ENCODE peak calls at places on chromosomes 5 and 9, in four cellular contexts. N, E, S and X are unnamed samples.

GRCh38 chr5:40679998-40680681 is 425 bp downstream of the PTGER4 start:
- DNase-seq in N (no peak), E (no peak), S (no peak), X (peak; percentile 29)

GRCh38 chr9:71308454-71308853 is 187.0 kb upstream of the TRPM3 start:
- DNase-seq in N (no peak), E (no peak), S (no peak), X (no peak)

GRCh38 chr9:70352802-70353201 is 61.7 kb downstream of the KLF9 start:
- DNase-seq in N (peak; percentile 35), E (no peak), S (no peak), X (no peak)

GRCh38 chr9:115847245-115847644 is 306.3 kb upstream of the PAPPA start:
- DNase-seq in N (peak; percentile 83), E (no peak), S (no peak), X (no peak)

GRCh38 chr9:113233146-113233545 is 11.8 kb downstream of the SLC31A1 start:
- DNase-seq in N (no peak), E (no peak), S (no peak), X (no peak)

GRCh38 chr5:14810941-14811573 is 60.5 kb downstream of the ANKH start:
- DNase-seq in N (no peak), E (no peak), S (no peak), X (no peak)

GRCh38 chr5:134248271-134248670 is 22.4 kb upstream of the PPP2CA start:
- DNase-seq in N (peak; percentile 51), E (no peak), S (no peak), X (no peak)

GRCh38 chr9:18720691-18721090 is 246.7 kb downstream of the ADAMTSL1 start:
- DNase-seq in N (peak; percentile 93), E (no peak), S (no peak), X (no peak)

GRCh38 chr5:20469792-20470191 is 481.8 kb upstream of the CDH18 start:
- DNase-seq in N (no peak), E (no peak), S (no peak), X (no peak)

GRCh38 chr5:133746834-133747233 is 134.5 kb upstream of the FSTL4 start:
- DNase-seq in N (peak; percentile 3), E (peak; percentile 73), S (no peak), X (peak; percentile 12)

GRCh38 chr5:135271533-135272310 is 127.3 kb downstream of the MACROH2A1 start:
- DNase-seq in N (peak; percentile 55), E (no peak), S (no peak), X (peak; percentile 55)

GRCh38 chr5:151758141-151758429 is 346 bp downstream of the ATOX1 start:
- DNase-seq in N (no peak), E (no peak), S (no peak), X (no peak)

GRCh38 chr5:3197699-3198098 is 397.9 kb upstream of the IRX1 start:
- DNase-seq in N (no peak), E (no peak), S (peak; percentile 68), X (peak; percentile 84)

GRCh38 chr5:180159756-180160155 is 49.3 kb downstream of the RASGEF1C start:
- DNase-seq in N (peak; percentile 14), E (no peak), S (no peak), X (no peak)

GRCh38 chr9:93575706-93576295 is 583 bp upstream of the PHF2 start:
- DNase-seq in N (peak; percentile 68), E (peak; percentile 91), S (peak; percentile 6), X (peak; percentile 46)

GRCh38 chr9:126491256-126491879 is 122.4 kb upstream of the LMX1B start:
- DNase-seq in N (peak; percentile 81), E (peak; percentile 87), S (peak; percentile 75), X (peak; percentile 75)

GRCh38 chr5:100542086-100542485 is 6.9 kb downstream of the FAM174A start:
- DNase-seq in N (peak; percentile 31), E (no peak), S (no peak), X (no peak)

GRCh38 chr5:151772029-151772867 is 494 bp downstream of the G3BP1 start:
- DNase-seq in N (peak; percentile 71), E (peak; percentile 77), S (peak; percentile 32), X (peak; percentile 67)

GRCh38 chr5:151298063-151298462 is 5.5 kb downstream of the SLC36A3 start:
- DNase-seq in N (peak; percentile 84), E (peak; percentile 86), S (no peak), X (peak; percentile 55)

GRCh38 chr9:19946446-19947109 is 157.7 kb upstream of the SLC24A2 start:
- DNase-seq in N (peak; percentile 55), E (peak; percentile 47), S (no peak), X (peak; percentile 56)

GRCh38 chr5:20556364-20556763 is 568.4 kb upstream of the CDH18 start:
- DNase-seq in N (no peak), E (no peak), S (no peak), X (no peak)

GRCh38 chr5:73899055-73899454 is 273.1 kb downstream of the ARHGEF28 start:
- DNase-seq in N (no peak), E (peak; percentile 46), S (no peak), X (no peak)

GRCh38 chr9:109652112-109652511 is 127.9 kb upstream of the PALM2AKAP2 start:
- DNase-seq in N (peak; percentile 86), E (no peak), S (no peak), X (no peak)

GRCh38 chr5:1511037-1511436 is 12.7 kb downstream of the LPCAT1 start:
- DNase-seq in N (no peak), E (no peak), S (no peak), X (no peak)

GRCh38 chr5:8436919-8437318 is 568.0 kb downstream of the MTRR start:
- DNase-seq in N (no peak), E (no peak), S (peak; percentile 46), X (peak; percentile 66)

GRCh38 chr5:32852535-32852934 is 141.4 kb downstream of the NPR3 start:
- DNase-seq in N (peak; percentile 29), E (peak; percentile 49), S (peak; percentile 42), X (peak; percentile 78)

GRCh38 chr5:90279091-90279490 is 130.5 kb downstream of the CETN3 start:
- DNase-seq in N (peak; percentile 4), E (no peak), S (no peak), X (no peak)

GRCh38 chr5:147869112-147869511 is 9.4 kb upstream of the SCGB3A2 start:
- DNase-seq in N (no peak), E (no peak), S (no peak), X (peak; percentile 60)

DNA sequence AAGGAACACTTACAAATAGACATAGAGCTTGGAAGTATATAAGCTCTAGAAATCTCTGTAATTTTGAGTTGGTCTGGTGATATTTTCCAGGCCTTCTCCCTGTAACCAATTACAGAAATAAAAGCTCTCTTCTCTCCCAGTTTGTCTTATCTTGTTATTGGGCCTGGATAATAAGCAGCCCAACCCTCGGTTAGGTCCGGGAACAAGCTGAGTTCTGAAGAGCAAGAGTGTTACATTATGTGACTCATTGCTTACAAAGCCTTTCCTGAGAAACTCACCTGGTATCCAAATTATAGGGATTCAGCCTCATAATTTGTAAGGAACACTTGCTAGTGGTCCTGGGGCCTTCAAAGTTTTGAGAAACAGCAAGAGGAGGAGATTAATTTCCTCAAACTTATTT is 1146.1 kb downstream of the CDH9 start:
- DNase-seq in N (no peak), E (no peak), S (no peak), X (no peak)
- H2AFZ ChIP-seq in N (no peak overlapping the region), E (no peak overlapping the region), S (no peak overlapping the region), X (no peak overlapping the region)

GRCh38 chr9:130930804-130931349 is 8.2 kb downstream of the FIBCD1 start:
- DNase-seq in N (no peak), E (no peak), S (no peak), X (no peak)

GRCh38 chr9:130930132-130930803 is 8.8 kb downstream of the FIBCD1 start:
- DNase-seq in N (no peak), E (no peak), S (no peak), X (no peak)

GRCh38 chr9:130929571-130930022 is 9.4 kb downstream of the FIBCD1 start:
- DNase-seq in N (no peak), E (no peak), S (no peak), X (no peak)

GRCh38 chr9:130927338-130927737 is 11.7 kb downstream of the FIBCD1 start:
- DNase-seq in N (no peak), E (no peak), S (no peak), X (no peak)

DNA sequence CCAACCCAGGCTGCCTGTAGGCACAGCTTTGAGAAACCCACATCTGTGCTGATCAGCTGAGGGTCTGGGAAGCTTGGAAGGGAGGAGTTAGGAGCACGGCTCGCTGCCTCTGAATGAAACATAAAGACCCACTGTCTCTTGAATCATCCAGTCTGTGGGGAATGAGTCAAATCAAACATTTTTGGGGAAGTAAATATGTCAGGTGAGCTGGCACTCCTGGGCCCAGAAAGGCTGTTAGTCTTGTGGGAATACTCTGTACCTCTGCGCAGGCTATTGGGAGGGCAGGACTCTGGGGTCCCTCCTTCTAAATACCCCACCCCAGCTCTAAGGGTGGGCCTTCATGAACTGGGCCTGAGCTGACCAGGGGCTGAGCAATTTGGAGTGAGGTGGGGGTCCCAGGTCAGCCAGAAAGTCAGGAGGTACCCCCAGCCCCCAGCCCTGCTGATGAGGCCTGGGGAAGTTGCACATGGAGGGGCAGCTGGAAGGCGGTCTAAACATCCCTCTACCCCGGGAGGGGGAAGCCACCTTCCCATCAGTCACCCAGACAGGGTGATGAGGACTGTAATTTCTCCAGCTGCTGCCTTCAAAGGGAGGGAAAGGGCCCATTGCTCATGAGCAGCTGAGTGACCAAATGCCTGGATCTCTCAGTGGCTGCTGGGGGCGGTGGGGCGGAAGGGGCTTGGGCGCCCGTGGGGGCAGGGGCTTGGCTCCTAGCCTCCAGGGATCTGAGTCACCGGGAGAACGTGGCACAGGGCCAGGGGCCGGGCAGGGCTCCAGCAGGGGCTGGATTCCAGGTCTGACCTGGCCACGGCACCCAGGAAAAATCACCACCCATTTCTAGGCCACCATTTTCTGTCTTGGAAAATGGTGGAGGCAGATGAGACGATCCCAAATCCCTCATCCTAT is 10.8 kb downstream of the FIBCD1 start:
- DNase-seq in N (peak; percentile 64), E (no peak), S (no peak), X (no peak)
- H3K9ac ChIP-seq in N (no peak overlapping the region), E (no peak overlapping the region), S (no peak overlapping the region), X (no peak overlapping the region)

GRCh38 chr9:124698265-124698664 is 72.8 kb downstream of the NR6A1 start:
- DNase-seq in N (peak; percentile 76), E (no peak), S (peak; percentile 9), X (peak; percentile 57)
- H2AFZ ChIP-seq in N (no peak overlapping the region), E (no peak overlapping the region), S (no peak overlapping the region), X (no peak overlapping the region)

GRCh38 chr9:133768859-133769510 is 30.8 kb upstream of the SARDH start:
- DNase-seq in N (no peak), E (no peak), S (no peak), X (no peak)

GRCh38 chr9:133769511-133770075 is 31.4 kb upstream of the SARDH start:
- DNase-seq in N (no peak), E (no peak), S (no peak), X (no peak)

GRCh38 chr9:133768371-133768858 is 30.3 kb upstream of the SARDH start:
- DNase-seq in N (no peak), E (no peak), S (no peak), X (no peak)

GRCh38 chr9:133771486-133772482 is 33.6 kb upstream of the SARDH start:
- DNase-seq in N (no peak), E (no peak), S (no peak), X (no peak)

GRCh38 chr9:133770076-133770777 is 32.1 kb upstream of the SARDH start:
- DNase-seq in N (no peak), E (no peak), S (no peak), X (no peak)
- H3K9ac ChIP-seq in N (no peak overlapping the region), E (no peak overlapping the region), S (no peak overlapping the region), X (no peak overlapping the region)

GRCh38 chr5:82387041-82387818 is 109.1 kb upstream of the RPS23 start:
- DNase-seq in N (no peak), E (no peak), S (no peak), X (no peak)
- H2AFZ ChIP-seq in N (no peak overlapping the region), E (no peak overlapping the region), S (no peak overlapping the region), X (no peak overlapping the region)